ENCODE peak calls at places on chromosomes 16 and 17, in nine cellular contexts. L is cardiac muscle cell, K is fibroblast of lung, I is astrocyte, A is neural progenitor cell, M is suprapubic skin, T is transverse colon, R is A549, D is AG04450. C is an unnamed sample. For H3K9me3, the result is how much of the 10 kb centered on the place peaks cover.

GRCh38 chr17:32350662-32351418 is 883 bp downstream of the ZNF207 start:
- DNase-seq in L (peak), K (peak), I (peak), A (peak), M (no peak), T (peak), R (no peak), D (no peak), C (no peak)

GRCh38 chr16:4314532-4315184 is 1.2 kb upstream of the GLIS2 start:
- DNase-seq in L (peak), K (peak), I (peak), A (peak), M (no peak), T (no peak), R (peak), D (no peak), C (peak)

GRCh38 chr16:12303649-12304048 is 327.1 kb downstream of the SNX29 start:
- DNase-seq in L (no peak), K (no peak), I (no peak), A (no peak), M (no peak), T (no peak), R (no peak), D (no peak), C (no peak)

GRCh38 chr16:1183235-1183907 is 30.5 kb downstream of the CACNA1H start:
- DNase-seq in L (no peak), K (peak), I (peak), A (peak), M (no peak), T (peak), R (peak), D (peak), C (no peak)

GRCh38 chr17:78781339-78782304 is at the start of gene CYTH1:
- DNase-seq in L (peak), K (no peak), I (no peak), A (peak), M (peak), T (peak), R (no peak), D (no peak), C (no peak)

GRCh38 chr16:69481901-69482341 is 57.5 kb downstream of the CYB5B start:
- DNase-seq in L (no peak), K (peak), I (peak), A (no peak), M (peak), T (peak), R (no peak), D (no peak), C (no peak)

GRCh38 chr16:48583075-48584065 is 26.6 kb downstream of the N4BP1 start:
- DNase-seq in L (no peak), K (peak), I (peak), A (no peak), M (no peak), T (no peak), R (no peak), D (no peak), C (no peak)

GRCh38 chr17:43314582-43314981 is 80.8 kb upstream of the RNU2-1 start:
- DNase-seq in L (no peak), K (no peak), I (no peak), A (no peak), M (peak), T (no peak), R (no peak), D (no peak), C (no peak)

GRCh38 chr16:68717684-68718083 is 19.4 kb upstream of the CDH1 start:
- DNase-seq in L (no peak), K (no peak), I (no peak), A (no peak), M (no peak), T (no peak), R (no peak), D (no peak), C (no peak)

GRCh38 chr16:17396762-17397498 is 73.8 kb downstream of the XYLT1 start:
- DNase-seq in L (peak), K (peak), I (peak), A (no peak), M (no peak), T (peak), R (no peak), D (no peak), C (no peak)

GRCh38 chr16:19709381-19710136 is 8.5 kb downstream of the KNOP1 start:
- DNase-seq in L (no peak), K (no peak), I (no peak), A (no peak), M (no peak), T (no peak), R (no peak), D (no peak), C (no peak)

GRCh38 chr17:7413346-7413985 is 5.8 kb downstream of the NLGN2 start:
- DNase-seq in L (no peak), K (peak), I (peak), A (no peak), M (no peak), T (no peak), R (no peak), D (no peak), C (no peak)

GRCh38 chr16:81158964-81159363 is 62.8 kb upstream of the GCSH start:
- DNase-seq in L (no peak), K (no peak), I (no peak), A (peak), M (no peak), T (no peak), R (no peak), D (no peak), C (no peak)

GRCh38 chr17:72338847-72339790 is 218.3 kb downstream of the SOX9 start:
- DNase-seq in L (peak), K (peak), I (peak), A (no peak), M (no peak), T (peak), R (peak), D (peak), C (no peak)

GRCh38 chr17:6843241-6843890 is 11.8 kb upstream of the TEKT1 start:
- DNase-seq in L (peak), K (peak), I (peak), A (peak), M (no peak), T (no peak), R (no peak), D (no peak), C (no peak)

GRCh38 chr16:14029658-14030057 is 41.5 kb upstream of the MRTFB start:
- DNase-seq in L (peak), K (no peak), I (no peak), A (no peak), M (no peak), T (no peak), R (no peak), D (no peak), C (no peak)

GRCh38 chr16:83925957-83926725 is 26.9 kb upstream of the OSGIN1 start:
- DNase-seq in L (no peak), K (no peak), I (no peak), A (no peak), M (no peak), T (no peak), R (no peak), D (no peak), C (no peak)

GRCh38 chr16:55035956-55036355 is 105.3 kb downstream of the IRX5 start:
- DNase-seq in L (no peak), K (peak), I (peak), A (no peak), M (peak), T (no peak), R (no peak), D (no peak), C (no peak)

GRCh38 chr17:56172517-56172982 is 19.3 kb downstream of the ANKFN1 start:
- DNase-seq in L (peak), K (no peak), I (no peak), A (peak), M (no peak), T (no peak), R (no peak), D (no peak), C (no peak)

GRCh38 chr16:75306102-75306762 is 54.8 kb upstream of the BCAR1 start:
- DNase-seq in L (no peak), K (peak), I (peak), A (no peak), M (no peak), T (peak), R (peak), D (no peak), C (no peak)

GRCh38 chr16:29791845-29792797 is 1.6 kb downstream of the KIF22 start:
- DNase-seq in L (no peak), K (no peak), I (no peak), A (no peak), M (no peak), T (no peak), R (no peak), D (no peak), C (no peak)

GRCh38 chr17:47159315-47159714 is 29.8 kb downstream of the CDC27 start:
- DNase-seq in L (no peak), K (no peak), I (no peak), A (no peak), M (no peak), T (no peak), R (no peak), D (no peak), C (no peak)

GRCh38 chr17:80036715-80037477 is 454 bp downstream of the CCDC40 start:
- DNase-seq in L (peak), K (peak), I (peak), A (peak), M (no peak), T (peak), R (peak), D (no peak), C (no peak)

GRCh38 chr16:31452631-31453106 is 6.6 kb upstream of the ARMC5 start:
- DNase-seq in L (no peak), K (peak), I (peak), A (no peak), M (no peak), T (no peak), R (no peak), D (peak), C (no peak)

GRCh38 chr16:1899641-1900451 is 18.4 kb downstream of the HS3ST6 start:
- DNase-seq in L (no peak), K (no peak), I (no peak), A (no peak), M (no peak), T (peak), R (no peak), D (no peak), C (no peak)

GRCh38 chr17:54864070-54864469 is 36.6 kb upstream of the TOM1L1 start:
- DNase-seq in L (no peak), K (no peak), I (no peak), A (no peak), M (no peak), T (no peak), R (no peak), D (no peak), C (no peak)

GRCh38 chr16:57871457-57871856 is 69.2 kb upstream of the KIFC3 start:
- DNase-seq in L (no peak), K (peak), I (peak), A (no peak), M (no peak), T (no peak), R (peak), D (no peak), C (no peak)

GRCh38 chr17:58343131-58343530 is 8.9 kb downstream of the SUPT4H1 start:
- DNase-seq in L (no peak), K (no peak), I (no peak), A (no peak), M (no peak), T (no peak), R (no peak), D (no peak), C (no peak)

GRCh38 chr16:88548131-88548874 is 21.9 kb upstream of the ZC3H18 start:
- DNase-seq in L (no peak), K (no peak), I (no peak), A (no peak), M (no peak), T (no peak), R (no peak), D (no peak), C (no peak)

GRCh38 chr16:30951785-30952184 is 2.9 kb downstream of the ORAI3 start:
- DNase-seq in L (no peak), K (peak), I (peak), A (no peak), M (no peak), T (peak), R (no peak), D (no peak), C (no peak)

GRCh38 chr17:49890077-49890821 is 42.4 kb upstream of the TAC4 start:
- DNase-seq in L (no peak), K (no peak), I (no peak), A (peak), M (no peak), T (no peak), R (no peak), D (no peak), C (no peak)

GRCh38 chr16:12305847-12306246 is 329.3 kb downstream of the SNX29 start:
- DNase-seq in L (no peak), K (no peak), I (no peak), A (no peak), M (no peak), T (no peak), R (no peak), D (no peak), C (no peak)

GRCh38 chr17:10751569-10751968 is 21.7 kb upstream of the TMEM220 start:
- DNase-seq in L (no peak), K (no peak), I (no peak), A (no peak), M (no peak), T (no peak), R (no peak), D (no peak), C (no peak)

GRCh38 chr17:64694207-64694606 is 32.1 kb upstream of the SMURF2 start:
- DNase-seq in L (no peak), K (peak), I (peak), A (no peak), M (no peak), T (peak), R (peak), D (no peak), C (no peak)

GRCh38 chr17:55171634-55172328 is 93.0 kb upstream of the HLF start:
- DNase-seq in L (no peak), K (no peak), I (no peak), A (no peak), M (no peak), T (no peak), R (no peak), D (no peak), C (no peak)

GRCh38 chr17:83067718-83068261 is 11.6 kb upstream of the METRNL start:
- DNase-seq in L (peak), K (no peak), I (no peak), A (peak), M (peak), T (no peak), R (peak), D (no peak), C (peak)

GRCh38 chr17:7041607-7042506 is 2.0 kb downstream of the SLC16A11 start:
- DNase-seq in L (no peak), K (no peak), I (no peak), A (peak), M (no peak), T (no peak), R (no peak), D (no peak), C (no peak)

GRCh38 chr16:23351360-23351759 is 49.3 kb downstream of the SCNN1B start:
- DNase-seq in L (no peak), K (no peak), I (no peak), A (no peak), M (no peak), T (peak), R (no peak), D (no peak), C (no peak)

GRCh38 chr16:23345237-23345636 is 43.1 kb downstream of the SCNN1B start:
- DNase-seq in L (no peak), K (no peak), I (no peak), A (no peak), M (no peak), T (no peak), R (no peak), D (no peak), C (no peak)

GRCh38 chr16:23353440-23353839 is 51.3 kb downstream of the SCNN1B start:
- DNase-seq in L (no peak), K (no peak), I (no peak), A (no peak), M (no peak), T (no peak), R (no peak), D (no peak), C (no peak)

GRCh38 chr16:23343643-23344612 is 41.8 kb downstream of the SCNN1B start:
- DNase-seq in L (no peak), K (no peak), I (no peak), A (no peak), M (no peak), T (no peak), R (no peak), D (no peak), C (no peak)

GRCh38 chr16:23348579-23349469 is 46.7 kb downstream of the SCNN1B start:
- DNase-seq in L (peak), K (no peak), I (no peak), A (peak), M (no peak), T (no peak), R (no peak), D (no peak), C (no peak)
- TF ChIP-seq CTCF in L (no peak), K (peak), I (no peak), A (peak), M (no peak), T (no peak), R (no peak), D (peak), C (no peak)

GRCh38 chr17:16617481-16618060 is 36.1 kb downstream of the ZNF624 start:
- DNase-seq in L (no peak), K (no peak), I (no peak), A (no peak), M (no peak), T (no peak), R (no peak), D (no peak), C (no peak)

GRCh38 chr17:16623282-16623681 is 30.4 kb downstream of the ZNF624 start:
- DNase-seq in L (no peak), K (no peak), I (no peak), A (no peak), M (no peak), T (no peak), R (no peak), D (no peak), C (no peak)

GRCh38 chr17:16622540-16623277 is 30.9 kb downstream of the ZNF624 start:
- DNase-seq in L (no peak), K (no peak), I (no peak), A (no peak), M (no peak), T (no peak), R (no peak), D (no peak), C (no peak)
- H3K9me3 ChIP-seq in L (under half), K (under half), I (half or more), A (under half), M (under half), T (half or more), R (half or more), D (under half), C (under half)

DNA sequence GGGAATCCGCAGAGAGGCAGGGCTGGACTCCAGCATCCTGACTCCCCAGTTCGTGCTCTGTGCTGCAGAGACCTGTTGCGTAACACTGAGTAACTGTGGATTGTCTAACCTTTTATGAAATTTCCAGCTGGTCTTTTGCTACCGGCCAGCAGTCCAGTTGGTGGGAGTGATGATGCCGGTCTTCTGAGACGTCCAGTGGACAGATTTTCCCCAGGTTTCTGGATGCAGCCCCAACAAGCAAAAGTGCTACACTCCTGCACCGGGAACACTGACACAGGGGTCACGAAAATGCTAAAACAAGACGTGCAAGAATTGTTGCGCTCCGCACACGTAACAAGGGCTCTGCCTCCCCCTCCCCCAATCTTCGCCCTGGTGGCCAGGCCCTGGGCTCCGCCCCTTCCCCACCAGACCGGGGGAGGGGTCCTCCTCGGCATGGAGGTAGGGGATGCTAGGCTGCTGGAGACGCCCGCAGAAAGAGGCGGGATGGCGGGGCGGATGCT is 701 bp upstream of the MRC2 start:
- DNase-seq in L (peak), K (peak), I (peak), A (peak), M (no peak), T (no peak), R (peak), D (peak), C (no peak)
- H3K27ac ChIP-seq in L (no peak), K (peak), I (peak), A (no peak), M (peak), T (peak), R (peak), D (peak), C (peak)

GRCh38 chr16:64089697-64090096 is 1032.2 kb downstream of the CDH11 start:
- DNase-seq in L (peak), K (peak), I (no peak), A (peak), M (no peak), T (no peak), R (no peak), D (no peak), C (no peak)
- TF ChIP-seq CTCF in L (peak), K (peak), I (peak), A (peak), M (no peak), T (no peak), R (peak), D (peak), C (peak)

GRCh38 chr17:27106982-27107360 is 186.9 kb upstream of the WSB1 start:
- DNase-seq in L (no peak), K (no peak), I (no peak), A (no peak), M (no peak), T (no peak), R (no peak), D (no peak), C (no peak)
- H3K9me3 ChIP-seq in L (under half), K (under half), I (under half), A (under half), M (under half), T (under half), R (under half), D (under half), C (under half)

C was measured in RWPE2.